ENCODE peak calls at places on chromosomes 6 and 20, in eight cellular contexts. One of them, this sample, is unnamed.
A peak's percentile ranks its signal among the peaks of the same experiment; 100 is the strongest.

GRCh38 chr6:73309784-73310502 is 44.1 kb downstream of the DPPA5 start:
- DNase-seq in CD8-positive, alpha-beta T cell: no peak
- DNase-seq in effector memory CD4-positive, alpha-beta T cell: no peak
- DNase-seq in gastrocnemius medialis: no peak
- DNase-seq in IMR-90: peak; percentile 52
- DNase-seq in Panc1: peak; percentile 55
- DNase-seq in tibial nerve: no peak
- DNase-seq in psoas muscle: peak; percentile 30
- DNase-seq in this sample: peak; percentile 54

GRCh38 chr6:160379464-160379863 is 31.3 kb downstream of the SLC22A3 start:
- DNase-seq in CD8-positive, alpha-beta T cell: no peak
- DNase-seq in effector memory CD4-positive, alpha-beta T cell: no peak
- DNase-seq in gastrocnemius medialis: no peak
- DNase-seq in IMR-90: peak; percentile 1
- DNase-seq in Panc1: no peak
- DNase-seq in tibial nerve: no peak
- DNase-seq in psoas muscle: no peak
- DNase-seq in this sample: no peak

GRCh38 chr6:41594766-41595165 is 43.5 kb upstream of the MDFI start:
- DNase-seq in CD8-positive, alpha-beta T cell: no peak
- DNase-seq in effector memory CD4-positive, alpha-beta T cell: no peak
- DNase-seq in gastrocnemius medialis: no peak
- DNase-seq in IMR-90: no peak
- DNase-seq in Panc1: no peak
- DNase-seq in tibial nerve: no peak
- DNase-seq in psoas muscle: no peak
- DNase-seq in this sample: no peak

GRCh38 chr20:64166712-64167615 is 2.7 kb downstream of the MYT1 start:
- DNase-seq in CD8-positive, alpha-beta T cell: no peak
- DNase-seq in effector memory CD4-positive, alpha-beta T cell: no peak
- DNase-seq in gastrocnemius medialis: no peak
- DNase-seq in IMR-90: no peak
- DNase-seq in Panc1: no peak
- DNase-seq in tibial nerve: no peak
- DNase-seq in psoas muscle: no peak
- DNase-seq in this sample: no peak

GRCh38 chr20:2234788-2235187 is 61.0 kb upstream of the TGM3 start:
- DNase-seq in CD8-positive, alpha-beta T cell: no peak
- DNase-seq in effector memory CD4-positive, alpha-beta T cell: no peak
- DNase-seq in gastrocnemius medialis: no peak
- DNase-seq in IMR-90: no peak
- DNase-seq in Panc1: no peak
- DNase-seq in tibial nerve: no peak
- DNase-seq in psoas muscle: no peak
- DNase-seq in this sample: no peak

GRCh38 chr20:32786059-32786760 is 24.0 kb downstream of the DNMT3B start:
- DNase-seq in CD8-positive, alpha-beta T cell: no peak
- DNase-seq in effector memory CD4-positive, alpha-beta T cell: no peak
- DNase-seq in gastrocnemius medialis: no peak
- DNase-seq in IMR-90: no peak
- DNase-seq in Panc1: no peak
- DNase-seq in tibial nerve: no peak
- DNase-seq in psoas muscle: no peak
- DNase-seq in this sample: no peak

GRCh38 chr6:148518371-148519156 is 175.9 kb downstream of the SASH1 start:
- DNase-seq in CD8-positive, alpha-beta T cell: no peak
- DNase-seq in effector memory CD4-positive, alpha-beta T cell: no peak
- DNase-seq in gastrocnemius medialis: peak; percentile 49
- DNase-seq in IMR-90: no peak
- DNase-seq in Panc1: no peak
- DNase-seq in tibial nerve: peak; percentile 49
- DNase-seq in psoas muscle: peak; percentile 60
- DNase-seq in this sample: no peak

GRCh38 chr6:2480267-2480966 is 235.0 kb upstream of the GMDS start:
- DNase-seq in CD8-positive, alpha-beta T cell: no peak
- DNase-seq in effector memory CD4-positive, alpha-beta T cell: no peak
- DNase-seq in gastrocnemius medialis: no peak
- DNase-seq in IMR-90: no peak
- DNase-seq in Panc1: no peak
- DNase-seq in tibial nerve: no peak
- DNase-seq in psoas muscle: no peak
- DNase-seq in this sample: no peak

GRCh38 chr6:4174042-4174441 is 38.7 kb upstream of the ECI2 start:
- DNase-seq in CD8-positive, alpha-beta T cell: no peak
- DNase-seq in effector memory CD4-positive, alpha-beta T cell: no peak
- DNase-seq in gastrocnemius medialis: no peak
- DNase-seq in IMR-90: peak; percentile 87
- DNase-seq in Panc1: no peak
- DNase-seq in tibial nerve: no peak
- DNase-seq in psoas muscle: no peak
- DNase-seq in this sample: no peak

GRCh38 chr20:41927655-41928054 is 309.5 kb upstream of the CHD6 start:
- DNase-seq in CD8-positive, alpha-beta T cell: no peak
- DNase-seq in effector memory CD4-positive, alpha-beta T cell: no peak
- DNase-seq in gastrocnemius medialis: no peak
- DNase-seq in IMR-90: no peak
- DNase-seq in Panc1: no peak
- DNase-seq in tibial nerve: no peak
- DNase-seq in psoas muscle: no peak
- DNase-seq in this sample: no peak
- H3K27ac ChIP-seq in CD8-positive, alpha-beta T cell: no peak overlapping the region
- H3K27ac ChIP-seq in effector memory CD4-positive, alpha-beta T cell: no peak overlapping the region
- H3K27ac ChIP-seq in gastrocnemius medialis: no peak overlapping the region
- H3K27ac ChIP-seq in IMR-90: no peak overlapping the region
- H3K27ac ChIP-seq in Panc1: no peak overlapping the region
- H3K27ac ChIP-seq in tibial nerve: no peak overlapping the region
- H3K27ac ChIP-seq in psoas muscle: no peak overlapping the region
- H3K27ac ChIP-seq in this sample: no peak overlapping the region

DNA sequence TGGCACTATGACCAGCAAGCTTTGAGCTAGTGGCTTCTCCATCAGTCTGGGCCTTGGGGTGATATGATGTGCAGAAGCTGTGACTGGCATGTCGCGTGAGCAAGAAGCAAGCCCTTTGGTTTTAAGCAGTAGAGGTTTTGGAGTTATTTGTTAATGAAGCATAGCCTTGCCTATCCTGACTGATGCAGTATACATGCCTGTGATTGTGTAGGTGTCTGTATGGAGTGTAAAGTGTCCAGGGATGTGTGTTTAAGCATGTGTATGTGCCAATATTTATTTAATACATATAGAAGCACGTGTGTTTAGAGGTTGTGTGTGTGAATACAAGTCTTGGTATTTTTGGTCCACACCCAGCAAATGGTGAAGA is 61.0 kb upstream of the CCDC167 start:
- DNase-seq in CD8-positive, alpha-beta T cell: no peak
- DNase-seq in effector memory CD4-positive, alpha-beta T cell: no peak
- DNase-seq in gastrocnemius medialis: no peak
- DNase-seq in IMR-90: no peak
- DNase-seq in Panc1: no peak
- DNase-seq in tibial nerve: no peak
- DNase-seq in psoas muscle: no peak
- DNase-seq in this sample: no peak
- H3K4me1 ChIP-seq in CD8-positive, alpha-beta T cell: peaks cover 18% of the 10 kb centered on the region
- H3K4me1 ChIP-seq in effector memory CD4-positive, alpha-beta T cell: peaks cover 7% of the 10 kb centered on the region
- H3K4me1 ChIP-seq in gastrocnemius medialis: peaks cover under 1% of the 10 kb centered on the region
- H3K4me1 ChIP-seq in IMR-90: peaks cover 3% of the 10 kb centered on the region
- H3K4me1 ChIP-seq in Panc1: peaks cover 50% of the 10 kb centered on the region
- H3K4me1 ChIP-seq in tibial nerve: peaks cover 6% of the 10 kb centered on the region
- H3K4me1 ChIP-seq in psoas muscle: no peaks in the 10 kb centered on the region
- H3K4me1 ChIP-seq in this sample: peaks cover 14% of the 10 kb centered on the region

DNA sequence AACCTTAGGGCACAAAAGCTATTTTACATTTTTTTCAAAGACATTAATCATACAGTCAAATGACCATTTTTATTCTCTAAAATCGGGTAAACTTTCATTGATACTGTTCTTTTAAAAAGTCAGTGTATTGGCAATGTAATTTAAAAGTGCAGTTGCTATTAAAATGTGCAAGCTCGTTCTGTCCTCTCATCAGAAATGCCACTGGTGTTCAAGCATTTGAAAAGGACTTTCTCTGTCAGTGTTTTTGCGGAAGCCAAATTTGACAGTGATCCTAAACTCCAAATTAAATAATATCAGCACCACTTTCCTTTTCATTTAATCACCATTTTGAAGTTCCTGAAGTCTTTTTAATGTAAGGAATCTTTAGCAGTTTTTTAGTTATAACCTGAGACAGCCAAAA is 69.6 kb downstream of the AFG1L start:
- DNase-seq in CD8-positive, alpha-beta T cell: no peak
- DNase-seq in effector memory CD4-positive, alpha-beta T cell: no peak
- DNase-seq in gastrocnemius medialis: no peak
- DNase-seq in IMR-90: no peak
- DNase-seq in Panc1: no peak
- DNase-seq in tibial nerve: no peak
- DNase-seq in psoas muscle: no peak
- DNase-seq in this sample: no peak
- H3K27ac ChIP-seq in CD8-positive, alpha-beta T cell: no peak overlapping the region
- H3K27ac ChIP-seq in effector memory CD4-positive, alpha-beta T cell: no peak overlapping the region
- H3K27ac ChIP-seq in gastrocnemius medialis: peak overlapping the region; percentile 79
- H3K27ac ChIP-seq in IMR-90: no peak overlapping the region
- H3K27ac ChIP-seq in Panc1: no peak overlapping the region
- H3K27ac ChIP-seq in tibial nerve: no peak overlapping the region
- H3K27ac ChIP-seq in psoas muscle: peak overlapping the region; percentile 56
- H3K27ac ChIP-seq in this sample: no peak overlapping the region

DNA sequence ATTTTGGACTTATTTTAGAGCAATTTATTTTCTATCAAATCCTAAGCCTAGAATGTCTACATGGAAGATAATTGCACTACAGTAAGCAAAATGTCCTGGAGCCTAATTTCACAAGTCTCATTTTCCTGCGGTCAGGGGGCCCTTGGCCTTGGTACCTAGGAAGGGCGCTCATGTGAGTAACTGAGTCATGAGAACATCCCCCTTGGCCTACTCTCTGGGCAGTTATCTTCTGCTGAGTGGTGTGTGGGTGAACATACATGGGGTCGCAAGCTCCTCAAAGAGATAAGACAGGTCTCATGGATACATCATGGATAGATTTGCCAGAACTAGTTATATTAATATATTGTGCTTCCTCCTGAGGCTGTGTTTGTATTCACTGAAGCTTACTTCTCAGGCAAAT is 211.2 kb upstream of the MARCKS start:
- DNase-seq in CD8-positive, alpha-beta T cell: no peak
- DNase-seq in effector memory CD4-positive, alpha-beta T cell: no peak
- DNase-seq in gastrocnemius medialis: no peak
- DNase-seq in IMR-90: no peak
- DNase-seq in Panc1: no peak
- DNase-seq in tibial nerve: no peak
- DNase-seq in psoas muscle: no peak
- DNase-seq in this sample: no peak
- H3K4me1 ChIP-seq in CD8-positive, alpha-beta T cell: no peaks in the 10 kb centered on the region
- H3K4me1 ChIP-seq in effector memory CD4-positive, alpha-beta T cell: no peaks in the 10 kb centered on the region
- H3K4me1 ChIP-seq in gastrocnemius medialis: peaks cover 3% of the 10 kb centered on the region
- H3K4me1 ChIP-seq in IMR-90: peaks cover 6% of the 10 kb centered on the region
- H3K4me1 ChIP-seq in Panc1: peaks cover 12% of the 10 kb centered on the region
- H3K4me1 ChIP-seq in tibial nerve: no peaks in the 10 kb centered on the region
- H3K4me1 ChIP-seq in psoas muscle: peaks cover 10% of the 10 kb centered on the region
- H3K4me1 ChIP-seq in this sample: no peaks in the 10 kb centered on the region

DNA sequence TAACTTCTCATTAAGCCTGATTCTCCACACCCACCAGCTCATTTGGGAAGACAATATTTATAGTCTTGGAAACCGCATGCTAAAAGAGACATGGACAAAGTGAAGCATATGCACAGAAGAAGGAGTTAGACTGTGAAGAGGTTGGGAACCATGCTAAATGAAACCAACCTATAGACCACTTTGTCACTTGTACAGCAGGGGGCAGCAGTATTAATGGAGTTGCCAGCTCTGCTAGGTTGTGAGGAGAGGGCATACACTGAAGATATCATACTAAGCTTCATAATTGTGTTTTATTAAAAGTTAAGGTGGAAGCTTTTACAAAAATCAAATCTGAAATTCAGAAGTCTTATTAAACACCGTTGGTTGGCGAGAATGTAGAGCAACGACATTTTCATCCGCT is 38.3 kb upstream of the HMGCLL1 start:
- DNase-seq in CD8-positive, alpha-beta T cell: no peak
- DNase-seq in effector memory CD4-positive, alpha-beta T cell: no peak
- DNase-seq in gastrocnemius medialis: no peak
- DNase-seq in IMR-90: peak; percentile 56
- DNase-seq in Panc1: peak; percentile 13
- DNase-seq in tibial nerve: no peak
- DNase-seq in psoas muscle: no peak
- DNase-seq in this sample: no peak
- H3K27ac ChIP-seq in CD8-positive, alpha-beta T cell: no peak overlapping the region
- H3K27ac ChIP-seq in effector memory CD4-positive, alpha-beta T cell: no peak overlapping the region
- H3K27ac ChIP-seq in gastrocnemius medialis: no peak overlapping the region
- H3K27ac ChIP-seq in IMR-90: no peak overlapping the region
- H3K27ac ChIP-seq in Panc1: peak overlapping the region; percentile 8
- H3K27ac ChIP-seq in tibial nerve: no peak overlapping the region
- H3K27ac ChIP-seq in psoas muscle: no peak overlapping the region
- H3K27ac ChIP-seq in this sample: no peak overlapping the region

GRCh38 chr6:35072051-35072697 is 69.0 kb downstream of the TCP11 start:
- DNase-seq in CD8-positive, alpha-beta T cell: no peak
- DNase-seq in effector memory CD4-positive, alpha-beta T cell: no peak
- DNase-seq in gastrocnemius medialis: no peak
- DNase-seq in IMR-90: no peak
- DNase-seq in Panc1: no peak
- DNase-seq in tibial nerve: no peak
- DNase-seq in psoas muscle: peak; percentile 21
- DNase-seq in this sample: no peak
- H3K4me1 ChIP-seq in CD8-positive, alpha-beta T cell: no peaks in the 10 kb centered on the region
- H3K4me1 ChIP-seq in effector memory CD4-positive, alpha-beta T cell: no peaks in the 10 kb centered on the region
- H3K4me1 ChIP-seq in gastrocnemius medialis: no peaks in the 10 kb centered on the region
- H3K4me1 ChIP-seq in IMR-90: no peaks in the 10 kb centered on the region
- H3K4me1 ChIP-seq in Panc1: no peaks in the 10 kb centered on the region
- H3K4me1 ChIP-seq in tibial nerve: no peaks in the 10 kb centered on the region
- H3K4me1 ChIP-seq in psoas muscle: no peaks in the 10 kb centered on the region
- H3K4me1 ChIP-seq in this sample: no peaks in the 10 kb centered on the region

This sample was measured in CD4-positive, alpha-beta memory T cell.